ENCODE peak calls at places on chromosomes 16 and 17, in ten cellular contexts. M is bronchial epithelial cell, X is astrocyte of the spinal cord, Z is nephron progenitor cell, H is omental fat pad, P is GM23338, C is psoas muscle, W is AG09309, R is tibial nerve, D is Caco-2. Q is an unnamed sample.

GRCh38 chr17:58324409-58325288 is 3.9 kb downstream of the TSPOAP1 start:
- DNase-seq in M (no peak), X (no peak), Z (peak), H (no peak), P (peak), C (peak), W (no peak), R (no peak), D (no peak), Q (no peak)

GRCh38 chr17:76054112-76054476 is 18.2 kb downstream of the SRP68 start:
- DNase-seq in M (peak), X (peak), Z (no peak), H (no peak), P (no peak), C (no peak), W (no peak), R (no peak), D (no peak), Q (no peak)

GRCh38 chr16:87828071-87828971 is 41.0 kb downstream of the SLC7A5 start:
- DNase-seq in M (peak), X (no peak), Z (no peak), H (no peak), P (no peak), C (no peak), W (no peak), R (no peak), D (no peak), Q (peak)

GRCh38 chr17:59853168-59853918 is 39.4 kb downstream of the TUBD1 start:
- DNase-seq in M (peak), X (peak), Z (no peak), H (no peak), P (peak), C (no peak), W (peak), R (no peak), D (peak), Q (peak)

GRCh38 chr16:13093676-13094075 is 192.3 kb downstream of the SHISA9 start:
- DNase-seq in M (no peak), X (no peak), Z (no peak), H (no peak), P (peak), C (no peak), W (no peak), R (no peak), D (no peak), Q (peak)

GRCh38 chr17:48101012-48101720 is at the start of gene CBX1:
- DNase-seq in M (peak), X (peak), Z (peak), H (peak), P (peak), C (peak), W (peak), R (peak), D (peak), Q (peak)

GRCh38 chr16:4689091-4689671 is 4.2 kb upstream of the NUDT16L1 start:
- DNase-seq in M (no peak), X (no peak), Z (no peak), H (no peak), P (no peak), C (peak), W (no peak), R (no peak), D (no peak), Q (no peak)

GRCh38 chr16:30966033-30966619 is 8.6 kb downstream of the SETD1A start:
- DNase-seq in M (no peak), X (no peak), Z (no peak), H (no peak), P (no peak), C (no peak), W (no peak), R (no peak), D (no peak), Q (no peak)

GRCh38 chr17:7351665-7352558 is at the start of gene KCTD11:
- DNase-seq in M (peak), X (peak), Z (peak), H (peak), P (peak), C (peak), W (peak), R (peak), D (peak), Q (peak)
- TF ChIP-seq CTCF in M (peak), X (peak), Z (peak), H (peak), P (peak), C (peak), W (peak), R (peak), D (peak), Q (peak)

DNA sequence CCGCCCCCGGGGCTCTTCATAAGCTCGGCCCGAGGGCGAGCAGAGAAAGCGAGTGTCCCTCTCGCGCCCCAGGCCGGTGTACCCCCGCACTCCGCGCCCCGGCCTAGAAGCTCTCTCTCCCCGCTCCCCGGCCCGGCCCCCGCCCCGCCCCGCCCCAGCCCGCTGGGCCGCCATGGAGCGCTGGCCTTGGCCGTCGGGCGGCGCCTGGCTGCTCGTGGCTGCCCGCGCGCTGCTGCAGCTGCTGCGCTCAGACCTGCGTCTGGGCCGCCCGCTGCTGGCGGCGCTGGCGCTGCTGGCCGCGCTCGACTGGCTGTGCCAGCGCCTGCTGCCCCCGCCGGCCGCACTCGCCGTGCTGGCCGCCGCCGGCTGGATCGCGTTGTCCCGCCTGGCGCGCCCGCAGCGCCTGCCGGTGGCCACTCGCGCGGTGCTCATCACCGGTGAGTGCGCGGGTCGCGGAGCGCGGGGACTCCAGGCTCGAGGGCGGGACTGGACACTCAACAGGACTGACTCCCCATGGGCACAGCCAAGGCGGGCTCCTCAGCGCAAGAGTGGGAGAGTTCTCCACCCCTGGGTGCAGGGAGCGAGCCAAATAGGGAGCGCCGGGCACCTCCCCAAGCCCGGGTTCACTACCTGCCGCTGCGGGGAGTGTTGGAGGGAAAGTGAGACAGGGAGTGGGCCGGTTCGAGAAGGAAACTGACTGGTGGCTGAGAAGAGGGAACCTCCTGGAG is at the start of gene HSD11B2:
- DNase-seq in M (peak), X (peak), Z (peak), H (no peak), P (peak), C (peak), W (no peak), R (no peak), D (peak), Q (peak)
- TF ChIP-seq CTCF in M (peak), X (no peak), Z (no peak), H (no peak), P (no peak), C (no peak), W (no peak), R (no peak), D (no peak), Q (no peak)

DNA sequence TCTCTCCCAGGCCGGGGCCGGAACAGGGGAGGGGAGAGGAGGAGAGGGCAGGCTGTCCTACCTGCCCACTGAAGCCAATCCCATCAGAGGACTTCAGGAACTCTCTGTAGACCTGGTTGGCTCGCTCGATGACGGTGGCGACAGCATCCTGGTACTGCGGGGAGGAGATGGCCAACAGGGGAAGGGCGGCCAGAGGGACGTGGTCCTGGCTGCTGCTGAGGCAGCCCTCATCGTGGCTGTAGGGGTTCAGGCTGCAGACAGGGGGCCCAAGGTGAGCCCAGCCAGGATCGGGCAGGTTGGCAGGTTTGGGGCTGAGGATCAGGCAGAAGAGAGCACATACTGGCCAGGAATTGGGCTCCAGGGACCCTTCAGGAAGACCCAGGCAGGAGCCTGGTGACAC is 34.2 kb downstream of the PIMREG start:
- DNase-seq in M (no peak), X (no peak), Z (no peak), H (no peak), P (no peak), C (no peak), W (no peak), R (no peak), D (no peak), Q (no peak)
- TF ChIP-seq CTCF in M (no peak), X (no peak), Z (no peak), H (no peak), P (no peak), C (no peak), W (no peak), R (no peak), D (no peak), Q (no peak)

DNA sequence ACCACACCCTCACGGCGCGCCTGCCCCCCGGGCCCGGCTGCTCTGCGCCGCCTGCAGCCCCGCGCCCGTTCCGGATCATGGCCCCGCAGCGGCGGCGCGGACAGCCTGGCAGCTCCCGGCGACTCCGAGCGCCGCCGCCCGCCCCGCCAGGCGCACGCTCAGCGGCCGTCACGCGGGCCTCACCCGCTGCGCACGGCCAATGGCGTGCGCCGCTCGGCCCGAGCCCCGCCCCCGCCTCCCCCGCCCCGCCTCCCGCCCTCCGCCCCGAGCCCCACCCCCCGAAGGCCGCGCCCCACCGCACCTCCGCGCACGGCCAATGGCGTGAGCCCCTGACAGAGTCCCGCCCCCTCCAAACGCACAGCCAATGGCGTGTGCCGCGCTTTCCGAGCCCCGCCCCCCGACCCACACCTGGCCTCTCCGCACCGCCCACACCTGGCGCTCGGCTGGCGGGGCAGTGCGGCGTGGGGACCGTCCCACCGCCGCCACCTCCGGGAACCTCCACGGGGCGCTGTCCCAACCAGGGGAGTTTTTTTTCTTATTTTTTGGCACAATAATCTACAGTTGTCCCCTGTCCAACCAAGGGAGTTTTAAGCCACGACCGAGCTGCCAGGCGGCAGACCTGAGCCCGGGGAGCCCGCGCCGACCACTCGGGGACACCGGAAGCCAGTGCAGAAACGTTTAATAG is at the start of gene PCYT2:
- DNase-seq in M (peak), X (peak), Z (peak), H (peak), P (peak), C (peak), W (peak), R (peak), D (peak), Q (peak)
- TF ChIP-seq CTCF in M (peak), X (no peak), Z (no peak), H (no peak), P (peak), C (no peak), W (no peak), R (no peak), D (peak), Q (no peak)

GRCh38 chr17:17044846-17045561 is 2.7 kb downstream of the MPRIP start:
- DNase-seq in M (peak), X (peak), Z (peak), H (no peak), P (peak), C (no peak), W (peak), R (no peak), D (peak), Q (peak)

GRCh38 chr17:17043668-17044226 is 1.5 kb downstream of the MPRIP start:
- DNase-seq in M (peak), X (no peak), Z (peak), H (no peak), P (peak), C (no peak), W (no peak), R (no peak), D (peak), Q (no peak)

GRCh38 chr17:17042381-17042736 is at the start of gene MPRIP:
- DNase-seq in M (no peak), X (no peak), Z (no peak), H (no peak), P (no peak), C (no peak), W (no peak), R (no peak), D (no peak), Q (no peak)

GRCh38 chr17:17041571-17042380 is 481 bp upstream of the MPRIP start:
- DNase-seq in M (peak), X (peak), Z (peak), H (peak), P (peak), C (peak), W (peak), R (peak), D (peak), Q (peak)

DNA sequence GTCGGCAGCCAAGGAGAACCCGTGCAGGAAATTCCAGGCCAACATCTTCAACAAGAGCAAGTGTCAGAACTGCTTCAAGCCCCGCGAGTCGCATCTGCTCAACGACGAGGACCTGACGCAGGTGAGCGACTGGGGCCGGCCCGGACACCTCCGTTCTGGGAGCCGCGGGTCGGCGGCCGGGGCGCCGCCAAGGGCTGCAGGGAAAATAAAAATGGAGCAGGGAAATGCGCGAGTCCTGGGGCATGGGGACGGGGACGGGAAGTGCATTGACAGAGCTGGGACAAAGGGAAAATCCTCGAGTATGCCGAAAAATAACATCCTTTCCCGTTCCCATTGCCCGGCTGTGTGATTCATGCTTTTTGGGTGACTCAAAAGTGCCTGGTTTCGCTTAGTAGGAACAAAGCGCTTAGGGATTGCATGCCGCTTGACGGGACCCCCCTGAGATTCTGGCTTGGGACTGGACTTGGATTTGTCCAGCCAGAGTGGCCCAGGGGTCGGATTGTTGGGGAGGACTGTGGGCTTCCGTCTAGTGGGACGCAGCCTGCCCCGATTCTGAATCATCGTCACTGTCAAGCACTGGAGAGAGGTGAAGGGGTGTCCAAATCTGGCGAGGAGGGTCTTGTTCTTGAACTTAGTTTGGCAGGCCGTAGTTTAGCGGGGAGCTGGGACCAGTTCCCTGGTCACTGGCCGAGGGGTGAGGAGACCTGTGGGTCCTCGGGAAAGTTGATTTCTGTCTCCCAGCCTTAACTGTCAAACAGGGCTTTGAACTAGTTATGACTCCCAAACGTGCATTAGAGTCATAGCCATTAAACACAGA is 802 bp downstream of the MPRIP start:
- DNase-seq in M (peak), X (peak), Z (peak), H (peak), P (peak), C (peak), W (no peak), R (no peak), D (peak), Q (peak)
- TF ChIP-seq CTCF in M (no peak), X (no peak), Z (no peak), H (no peak), P (no peak), C (no peak), W (no peak), R (no peak), D (no peak), Q (no peak)

Q was measured in foreskin fibroblast.